ENCODE peak calls at places on chromosomes 5 and 9, in six cellular contexts. One of them, this sample, is unnamed.

GRCh38 chr5:173592050-173592669 is 24.3 kb downstream of the BOD1 start:
- DNase-seq in fibroblast of mammary gland: peak
- DNase-seq in bronchial epithelial cell: no peak
- DNase-seq in heart left ventricle: no peak
- DNase-seq in prostate gland: no peak
- DNase-seq in pancreas: no peak
- DNase-seq in this sample: peak

GRCh38 chr9:87950765-87951488 is 23.4 kb downstream of the CDK20 start:
- DNase-seq in pancreas: no peak
- DNase-seq in fibroblast of mammary gland: peak
- DNase-seq in bronchial epithelial cell: peak
- DNase-seq in heart left ventricle: no peak
- DNase-seq in prostate gland: no peak
- DNase-seq in this sample: peak

GRCh38 chr9:93731963-93732362 is 155.6 kb downstream of the PHF2 start:
- DNase-seq in heart left ventricle: no peak
- DNase-seq in pancreas: no peak
- DNase-seq in prostate gland: no peak
- DNase-seq in fibroblast of mammary gland: no peak
- DNase-seq in bronchial epithelial cell: no peak
- DNase-seq in this sample: no peak

GRCh38 chr5:96734871-96735325 is 72.7 kb downstream of the CAST start:
- DNase-seq in bronchial epithelial cell: peak
- DNase-seq in pancreas: no peak
- DNase-seq in heart left ventricle: no peak
- DNase-seq in fibroblast of mammary gland: peak
- DNase-seq in prostate gland: no peak
- DNase-seq in this sample: peak

GRCh38 chr9:85040806-85041575 is 371.5 kb downstream of the NTRK2 start:
- DNase-seq in fibroblast of mammary gland: no peak
- DNase-seq in pancreas: no peak
- DNase-seq in prostate gland: no peak
- DNase-seq in bronchial epithelial cell: peak
- DNase-seq in heart left ventricle: no peak
- DNase-seq in this sample: no peak

GRCh38 chr9:123871781-123872180 is 58.1 kb downstream of the DENND1A start:
- DNase-seq in fibroblast of mammary gland: no peak
- DNase-seq in pancreas: no peak
- DNase-seq in prostate gland: no peak
- DNase-seq in bronchial epithelial cell: no peak
- DNase-seq in heart left ventricle: no peak
- DNase-seq in this sample: no peak

GRCh38 chr9:82466616-82467251 is 478.2 kb downstream of the SPATA31D1 start:
- DNase-seq in pancreas: no peak
- DNase-seq in heart left ventricle: no peak
- DNase-seq in bronchial epithelial cell: no peak
- DNase-seq in fibroblast of mammary gland: peak
- DNase-seq in prostate gland: no peak
- DNase-seq in this sample: no peak

GRCh38 chr5:5270958-5271605 is 131.0 kb downstream of the ADAMTS16 start:
- DNase-seq in bronchial epithelial cell: peak
- DNase-seq in fibroblast of mammary gland: peak
- DNase-seq in pancreas: peak
- DNase-seq in heart left ventricle: peak
- DNase-seq in prostate gland: peak
- DNase-seq in this sample: peak

GRCh38 chr9:70641031-70641430 is 226.6 kb upstream of the KLF9 start:
- DNase-seq in bronchial epithelial cell: no peak
- DNase-seq in pancreas: no peak
- DNase-seq in fibroblast of mammary gland: no peak
- DNase-seq in heart left ventricle: no peak
- DNase-seq in prostate gland: no peak
- DNase-seq in this sample: no peak

GRCh38 chr5:2752059-2752874 is 790 bp upstream of the IRX2 start:
- DNase-seq in heart left ventricle: peak
- DNase-seq in pancreas: no peak
- DNase-seq in fibroblast of mammary gland: peak
- DNase-seq in bronchial epithelial cell: no peak
- DNase-seq in prostate gland: no peak
- DNase-seq in this sample: peak

GRCh38 chr9:133954862-133955529 is 37.1 kb downstream of the VAV2 start:
- DNase-seq in fibroblast of mammary gland: no peak
- DNase-seq in pancreas: peak
- DNase-seq in bronchial epithelial cell: no peak
- DNase-seq in prostate gland: no peak
- DNase-seq in heart left ventricle: peak
- DNase-seq in this sample: no peak

GRCh38 chr9:71921190-71921814 is 9.9 kb downstream of the C9orf85 start:
- DNase-seq in pancreas: no peak
- DNase-seq in bronchial epithelial cell: no peak
- DNase-seq in fibroblast of mammary gland: no peak
- DNase-seq in prostate gland: no peak
- DNase-seq in heart left ventricle: no peak
- DNase-seq in this sample: no peak

GRCh38 chr9:2466703-2467102 is 154.9 kb upstream of the VLDLR start:
- DNase-seq in heart left ventricle: no peak
- DNase-seq in fibroblast of mammary gland: no peak
- DNase-seq in pancreas: no peak
- DNase-seq in prostate gland: no peak
- DNase-seq in bronchial epithelial cell: peak
- DNase-seq in this sample: no peak

GRCh38 chr5:23208959-23209431 is 298.4 kb upstream of the PRDM9 start:
- DNase-seq in fibroblast of mammary gland: peak
- DNase-seq in pancreas: no peak
- DNase-seq in heart left ventricle: no peak
- DNase-seq in prostate gland: no peak
- DNase-seq in bronchial epithelial cell: peak
- DNase-seq in this sample: peak

GRCh38 chr9:108953983-108954574 is 19.9 kb downstream of the ABITRAM start:
- DNase-seq in pancreas: no peak
- DNase-seq in heart left ventricle: no peak
- DNase-seq in prostate gland: no peak
- DNase-seq in bronchial epithelial cell: peak
- DNase-seq in fibroblast of mammary gland: peak
- DNase-seq in this sample: peak

GRCh38 chr9:129624947-129625346 is 1.0 kb upstream of the NTMT1 start:
- DNase-seq in heart left ventricle: no peak
- DNase-seq in prostate gland: no peak
- DNase-seq in bronchial epithelial cell: peak
- DNase-seq in pancreas: no peak
- DNase-seq in fibroblast of mammary gland: peak
- DNase-seq in this sample: peak

GRCh38 chr9:130172161-130172857 is at the start of gene NCS1:
- DNase-seq in fibroblast of mammary gland: peak
- DNase-seq in heart left ventricle: peak
- DNase-seq in bronchial epithelial cell: peak
- DNase-seq in pancreas: peak
- DNase-seq in prostate gland: peak
- DNase-seq in this sample: peak

GRCh38 chr9:131037336-131038255 is 28.6 kb downstream of the LAMC3 start:
- DNase-seq in heart left ventricle: no peak
- DNase-seq in prostate gland: no peak
- DNase-seq in bronchial epithelial cell: no peak
- DNase-seq in fibroblast of mammary gland: no peak
- DNase-seq in pancreas: no peak
- DNase-seq in this sample: peak

GRCh38 chr5:138724470-138725146 is 28.6 kb upstream of the CTNNA1 start:
- DNase-seq in pancreas: no peak
- DNase-seq in fibroblast of mammary gland: peak
- DNase-seq in heart left ventricle: peak
- DNase-seq in prostate gland: peak
- DNase-seq in bronchial epithelial cell: peak
- DNase-seq in this sample: peak

GRCh38 chr9:88680505-88681160 is 145.7 kb downstream of the NXNL2 start:
- DNase-seq in heart left ventricle: no peak
- DNase-seq in prostate gland: no peak
- DNase-seq in bronchial epithelial cell: no peak
- DNase-seq in pancreas: no peak
- DNase-seq in fibroblast of mammary gland: peak
- DNase-seq in this sample: no peak

GRCh38 chr5:173050791-173051190 is 5.4 kb upstream of the CREBRF start:
- DNase-seq in heart left ventricle: no peak
- DNase-seq in pancreas: no peak
- DNase-seq in bronchial epithelial cell: no peak
- DNase-seq in prostate gland: no peak
- DNase-seq in fibroblast of mammary gland: no peak
- DNase-seq in this sample: no peak

GRCh38 chr5:61409568-61409967 is 77.5 kb downstream of the ZSWIM6 start:
- DNase-seq in bronchial epithelial cell: peak
- DNase-seq in heart left ventricle: no peak
- DNase-seq in prostate gland: no peak
- DNase-seq in fibroblast of mammary gland: peak
- DNase-seq in pancreas: no peak
- DNase-seq in this sample: peak

GRCh38 chr5:52786391-52786790 is 1.3 kb upstream of the ITGA1 start:
- DNase-seq in prostate gland: no peak
- DNase-seq in fibroblast of mammary gland: no peak
- DNase-seq in heart left ventricle: no peak
- DNase-seq in bronchial epithelial cell: no peak
- DNase-seq in pancreas: no peak
- DNase-seq in this sample: no peak

DNA sequence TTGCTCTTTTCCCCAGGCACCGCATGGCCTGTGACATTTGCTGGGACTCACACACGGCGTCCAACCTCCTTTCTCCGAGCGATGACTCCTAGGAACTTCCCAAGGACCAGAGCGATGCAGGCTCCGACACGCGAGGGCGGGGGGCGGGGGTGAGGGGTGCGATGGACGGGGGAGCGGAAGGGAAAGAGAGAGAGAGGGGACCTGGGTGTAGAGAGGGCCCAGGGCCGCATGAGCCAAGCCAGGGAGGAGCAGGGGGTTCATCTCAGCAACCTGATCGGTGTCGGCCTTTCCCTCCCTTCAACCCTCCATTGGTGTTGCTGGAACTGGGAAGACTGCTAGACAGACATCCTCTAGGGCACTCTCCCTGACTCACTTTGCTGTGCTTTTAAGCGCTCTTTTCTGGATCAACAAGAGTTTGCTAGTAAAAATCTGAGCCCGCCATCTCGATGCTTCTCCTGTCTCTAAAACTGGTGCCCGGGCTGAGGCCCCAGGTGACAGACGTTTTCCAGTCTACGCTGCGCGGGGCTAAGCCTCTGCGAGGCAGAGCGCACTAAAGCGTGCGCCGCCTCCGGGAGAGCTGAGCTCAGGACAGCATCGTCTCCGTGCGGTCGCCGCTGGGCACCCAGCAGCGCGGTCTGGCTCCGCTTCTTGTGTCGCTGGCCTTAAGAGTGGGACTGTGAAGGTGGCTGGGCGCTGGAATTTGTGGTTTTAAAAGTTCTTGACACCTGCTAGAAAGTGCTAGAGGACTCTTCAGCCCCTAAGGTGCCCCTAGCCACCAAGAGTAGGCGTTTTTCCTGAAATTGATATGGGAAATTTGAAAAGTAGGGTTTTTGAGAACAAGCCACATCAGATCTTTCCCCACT is 1.0 kb upstream of the TSLP start:
- DNase-seq in prostate gland: no peak
- DNase-seq in fibroblast of mammary gland: peak
- DNase-seq in heart left ventricle: peak
- DNase-seq in pancreas: no peak
- DNase-seq in bronchial epithelial cell: no peak
- DNase-seq in this sample: no peak
- TF ChIP-seq CTCF in prostate gland: no peak
- TF ChIP-seq CTCF in fibroblast of mammary gland: no peak
- TF ChIP-seq CTCF in heart left ventricle: no peak
- TF ChIP-seq CTCF in pancreas: no peak
- TF ChIP-seq CTCF in bronchial epithelial cell: peak
- TF ChIP-seq CTCF in this sample: no peak

DNA sequence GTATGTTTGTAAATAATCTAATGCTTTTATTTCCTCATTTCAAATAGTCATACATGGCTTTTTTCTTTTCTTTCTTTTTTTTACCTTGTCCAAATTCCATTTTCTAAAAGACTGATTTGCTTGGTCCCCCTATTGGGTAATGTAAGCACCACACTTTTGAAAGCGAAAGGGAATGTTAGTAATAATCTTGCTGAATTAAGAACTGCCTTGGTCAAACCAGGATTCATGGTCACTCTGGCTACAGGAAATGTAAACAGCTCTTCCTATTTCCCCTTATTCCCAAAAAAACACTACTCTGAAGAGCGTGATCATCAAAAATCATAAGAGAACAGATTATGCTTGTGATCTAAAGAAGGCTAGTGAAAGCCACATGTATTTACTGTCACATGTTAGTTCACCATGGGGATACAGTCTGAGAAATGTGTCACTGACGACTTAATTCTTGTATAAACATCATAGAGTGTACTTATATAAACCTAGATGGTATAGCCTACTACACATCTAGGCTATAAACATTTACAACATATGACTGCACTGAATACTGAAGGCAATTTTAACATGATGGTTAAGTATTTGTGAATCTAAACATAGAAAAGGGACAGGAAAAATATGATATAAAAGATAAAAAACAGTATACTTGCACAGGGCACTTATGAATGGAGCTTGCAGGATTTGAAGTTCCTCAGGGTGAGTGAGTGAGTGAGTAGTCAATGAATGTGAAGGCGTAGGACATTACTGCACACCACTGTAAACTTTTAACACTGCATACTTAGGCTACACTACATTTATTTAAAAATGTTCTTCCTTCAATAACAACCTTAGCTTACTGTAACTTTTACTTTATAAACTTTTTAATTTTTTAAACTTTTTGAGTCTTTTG is 75.3 kb downstream of the HMGCR start:
- DNase-seq in bronchial epithelial cell: no peak
- DNase-seq in pancreas: no peak
- DNase-seq in prostate gland: no peak
- DNase-seq in fibroblast of mammary gland: peak
- DNase-seq in heart left ventricle: no peak
- DNase-seq in this sample: no peak
- TF ChIP-seq CTCF in bronchial epithelial cell: no peak
- TF ChIP-seq CTCF in pancreas: no peak
- TF ChIP-seq CTCF in prostate gland: no peak
- TF ChIP-seq CTCF in fibroblast of mammary gland: peak
- TF ChIP-seq CTCF in heart left ventricle: no peak
- TF ChIP-seq CTCF in this sample: no peak

GRCh38 chr9:36637491-36638270 is 65.0 kb downstream of the MELK start:
- DNase-seq in heart left ventricle: no peak
- DNase-seq in pancreas: no peak
- DNase-seq in bronchial epithelial cell: no peak
- DNase-seq in fibroblast of mammary gland: no peak
- DNase-seq in prostate gland: no peak
- DNase-seq in this sample: no peak
- TF ChIP-seq CTCF in heart left ventricle: no peak
- TF ChIP-seq CTCF in pancreas: no peak
- TF ChIP-seq CTCF in bronchial epithelial cell: no peak
- TF ChIP-seq CTCF in fibroblast of mammary gland: no peak
- TF ChIP-seq CTCF in prostate gland: no peak
- TF ChIP-seq CTCF in this sample: no peak

DNA sequence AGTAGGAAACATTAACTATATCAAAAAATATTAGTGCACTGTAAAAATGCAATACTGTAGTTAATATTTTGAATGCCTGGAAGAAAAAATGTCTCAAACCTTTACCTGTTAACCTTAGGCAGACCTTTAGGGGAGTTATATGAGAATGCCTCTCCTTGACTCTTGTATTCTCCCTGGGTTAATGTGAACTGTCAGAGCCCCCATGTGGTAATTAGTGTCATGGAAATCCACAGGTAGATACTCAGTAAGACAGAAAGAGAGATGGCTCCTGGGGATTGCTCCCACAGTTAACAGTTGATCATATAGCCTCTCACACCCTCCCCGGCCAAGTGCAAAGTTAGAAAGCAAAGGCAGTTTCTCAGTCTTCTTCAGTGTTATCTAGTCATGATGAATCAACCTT is 742.8 kb downstream of the NR2F1-AS1 start:
- DNase-seq in heart left ventricle: no peak
- DNase-seq in prostate gland: no peak
- DNase-seq in bronchial epithelial cell: peak
- DNase-seq in fibroblast of mammary gland: no peak
- DNase-seq in pancreas: no peak
- DNase-seq in this sample: peak
- TF ChIP-seq CTCF in heart left ventricle: no peak
- TF ChIP-seq CTCF in prostate gland: no peak
- TF ChIP-seq CTCF in bronchial epithelial cell: peak
- TF ChIP-seq CTCF in fibroblast of mammary gland: no peak
- TF ChIP-seq CTCF in pancreas: no peak
- TF ChIP-seq CTCF in this sample: peak

This sample was measured in MCF 10A.